ENCODE peak calls at places on chromosomes 3 and 15, in seven cellular contexts. S, H, W, Y, U, K and E are unnamed samples.
A peak's percentile ranks its signal among the peaks of the same experiment; 100 is the strongest.

GRCh38 chr3:36954452-36955134 is 9.7 kb upstream of the TRANK1 start:
- DNase-seq in U (no peak), H (no peak), W (peak; percentile 45), Y (peak; percentile 22), K (no peak), S (peak; percentile 20), E (no peak)

GRCh38 chr15:40991355-40991754 is 38.1 kb downstream of the CHAC1 start:
- DNase-seq in U (no peak), W (no peak), K (no peak), H (no peak), S (no peak), Y (no peak), E (no peak)

GRCh38 chr3:146331967-146332366 is 81.1 kb upstream of the PLSCR4 start:
- DNase-seq in K (no peak), W (no peak), S (no peak), H (no peak), Y (no peak), U (no peak), E (no peak)

GRCh38 chr3:13654330-13655073 is 105.6 kb downstream of the FBLN2 start:
- DNase-seq in W (no peak), S (peak; percentile 58), H (no peak), Y (no peak), K (no peak), U (no peak), E (no peak)

GRCh38 chr3:104132566-104132997 is 1234.1 kb upstream of the ALCAM start:
- DNase-seq in K (no peak), S (no peak), Y (no peak), H (no peak), W (no peak), U (no peak), E (no peak)

GRCh38 chr3:168883145-168883544 is 780.4 kb downstream of the MECOM start:
- DNase-seq in Y (no peak), U (no peak), H (no peak), W (no peak), K (no peak), S (no peak), E (no peak)

GRCh38 chr3:181292984-181293383 is 303.4 kb upstream of the DNAJC19 start:
- DNase-seq in Y (no peak), S (no peak), H (no peak), W (peak; percentile 62), U (no peak), K (no peak), E (no peak)

GRCh38 chr15:67137319-67137718 is 71.9 kb downstream of the SMAD3 start:
- DNase-seq in K (no peak), U (no peak), Y (no peak), W (no peak), S (no peak), H (no peak), E (no peak)

GRCh38 chr3:25558796-25559195 is 105.9 kb downstream of the TOP2B start:
- DNase-seq in U (no peak), W (no peak), H (no peak), Y (no peak), S (no peak), K (no peak), E (no peak)

GRCh38 chr15:56989411-56989924 is 71.0 kb downstream of the TCF12 start:
- DNase-seq in S (no peak), U (no peak), W (peak; percentile 17), Y (no peak), H (no peak), K (no peak), E (no peak)

GRCh38 chr3:19970289-19970688 is 23.4 kb downstream of the RAB5A start:
- DNase-seq in H (no peak), U (no peak), S (no peak), Y (no peak), K (no peak), W (no peak), E (no peak)

GRCh38 chr3:168707900-168708299 is 612.2 kb upstream of the GOLIM4 start:
- DNase-seq in U (no peak), S (no peak), H (no peak), Y (no peak), K (no peak), W (no peak), E (no peak)

GRCh38 chr3:126911162-126912026 is 71.5 kb upstream of the PLXNA1 start:
- DNase-seq in U (peak; percentile 45), W (peak; percentile 90), S (no peak), H (peak; percentile 19), K (peak; percentile 43), Y (peak; percentile 60), E (peak; percentile 29)

GRCh38 chr15:58434334-58434888 is 2.6 kb downstream of the LIPC start:
- DNase-seq in H (peak; percentile 22), Y (no peak), U (no peak), S (no peak), K (no peak), W (no peak), E (no peak)

GRCh38 chr3:31733234-31733667 is 200.5 kb downstream of the STT3B start:
- DNase-seq in W (no peak), H (peak; percentile 90), S (no peak), K (no peak), Y (no peak), U (peak; percentile 27), E (no peak)

GRCh38 chr3:123346726-123347125 is 102.2 kb downstream of the ADCY5 start:
- DNase-seq in K (no peak), U (no peak), Y (no peak), S (no peak), W (no peak), H (no peak), E (peak; percentile 66)

GRCh38 chr3:112132088-112132487 is 960 bp downstream of the GCSAM start:
- DNase-seq in H (no peak), K (no peak), S (no peak), Y (no peak), U (no peak), W (no peak), E (no peak)

GRCh38 chr3:112128843-112129727 is 4.0 kb downstream of the GCSAM start:
- DNase-seq in H (no peak), Y (no peak), W (peak; percentile 75), K (no peak), U (no peak), S (no peak), E (no peak)

GRCh38 chr3:112130638-112130993 is 2.4 kb downstream of the GCSAM start:
- DNase-seq in U (no peak), S (no peak), H (no peak), Y (no peak), W (no peak), K (no peak), E (no peak)

GRCh38 chr3:112131111-112131510 is 1.9 kb downstream of the GCSAM start:
- DNase-seq in K (no peak), W (no peak), H (no peak), U (no peak), S (no peak), Y (no peak), E (no peak)

DNA sequence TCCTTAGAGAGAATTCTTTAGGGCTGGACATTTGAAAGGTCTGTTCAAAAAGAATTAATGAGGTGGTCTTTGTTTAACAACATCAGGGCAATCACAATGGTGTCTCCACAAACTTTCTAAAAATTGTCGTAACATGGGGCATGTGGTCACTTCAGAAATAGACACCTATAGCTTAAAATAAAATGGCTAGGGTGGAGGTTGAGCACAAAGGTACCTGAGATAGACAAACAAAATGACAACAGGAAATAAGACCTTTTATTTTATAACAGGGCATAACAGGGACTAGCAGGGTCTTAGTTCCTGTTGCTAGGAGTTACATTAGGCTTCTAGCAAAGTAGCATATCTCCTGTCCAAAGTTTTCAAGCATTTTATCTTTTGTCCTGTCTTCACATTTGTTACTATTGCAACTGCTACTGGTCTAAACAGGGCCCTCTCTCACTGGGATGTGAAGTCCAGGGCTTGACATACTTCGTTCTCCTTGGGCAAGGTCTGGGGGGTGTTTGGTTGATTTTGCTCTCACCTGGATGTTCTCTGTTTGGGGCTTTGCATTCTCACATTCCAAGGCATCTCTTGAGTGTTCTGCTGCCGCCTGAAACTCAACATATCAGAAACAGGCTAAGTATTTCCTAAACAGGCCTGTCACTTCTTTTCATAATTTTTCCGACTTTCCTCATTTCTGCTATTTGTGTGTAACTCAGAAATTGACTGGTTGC is 3.0 kb downstream of the GCSAM start:
- DNase-seq in U (no peak), Y (no peak), K (no peak), H (no peak), W (no peak), S (no peak), E (no peak)
- TF ChIP-seq POLR2A in U (no peak), Y (no peak), K (no peak), H (no peak), W (no peak), S (no peak), E (no peak)

DNA sequence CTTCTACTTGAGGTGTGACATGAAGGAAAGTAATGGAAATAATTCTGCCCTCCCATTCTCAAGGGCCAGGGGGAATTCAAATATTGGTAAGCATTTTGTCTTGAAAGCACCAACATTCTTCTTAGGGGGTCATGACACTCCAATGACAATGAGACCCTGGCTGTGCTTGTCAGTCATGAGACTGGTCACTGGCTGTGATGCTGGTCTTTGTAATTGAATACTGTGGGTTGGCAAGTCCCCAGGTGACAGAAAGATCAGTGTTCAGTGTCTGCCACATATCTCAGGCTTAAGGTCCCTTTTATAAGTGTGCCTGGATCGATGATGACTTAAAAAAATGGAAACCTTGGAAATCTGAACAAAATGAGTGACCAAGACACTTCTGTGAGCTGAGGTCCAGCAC is 151.4 kb downstream of the SNRPN start:
- DNase-seq in S (no peak), H (no peak), U (no peak), K (no peak), W (no peak), Y (no peak), E (no peak)
- H3K9me3 ChIP-seq in S (peaks cover 27% of the 10 kb centered on the region), H (no peaks in the 10 kb centered on the region), U (peaks cover 21% of the 10 kb centered on the region), K (peaks cover 14% of the 10 kb centered on the region), W (no peaks in the 10 kb centered on the region), Y (peaks cover 37% of the 10 kb centered on the region), E (peaks cover 82% of the 10 kb centered on the region)

GRCh38 chr15:51970132-51970817 is 1.3 kb downstream of the LEO1 start:
- DNase-seq in U (no peak), H (peak; percentile 13), W (no peak), Y (no peak), K (no peak), S (no peak), E (no peak)

GRCh38 chr15:51969728-51970127 is 1.9 kb downstream of the LEO1 start:
- DNase-seq in Y (no peak), S (no peak), U (no peak), K (no peak), W (peak; percentile 23), H (no peak), E (no peak)

GRCh38 chr15:51973220-51973619 is 1.6 kb upstream of the LEO1 start:
- DNase-seq in Y (no peak), W (no peak), U (no peak), K (no peak), H (no peak), S (no peak), E (no peak)

GRCh38 chr15:51970981-51971352 is 611 bp downstream of the LEO1 start:
- DNase-seq in H (no peak), W (no peak), S (no peak), Y (no peak), K (peak; percentile 48), U (no peak), E (no peak)

GRCh38 chr15:51971353-51972133 is at the start of gene LEO1:
- DNase-seq in S (peak; percentile 83), H (peak; percentile 90), K (peak; percentile 99), U (peak; percentile 93), Y (peak; percentile 92), W (peak; percentile 98), E (peak; percentile 93)
- TF ChIP-seq POLR2A in S (peak; percentile 74), H (no peak), K (peak; percentile 93), U (no peak), Y (peak; percentile 72), W (peak; percentile 86), E (peak; percentile 40)

GRCh38 chr3:139287557-139287956 is 56.3 kb upstream of the MRPS22 start:
- DNase-seq in W (no peak), Y (no peak), H (no peak), K (no peak), S (no peak), U (no peak), E (no peak)
- H3K9me3 ChIP-seq in W (no peaks in the 10 kb centered on the region), Y (no peaks in the 10 kb centered on the region), H (no peaks in the 10 kb centered on the region), K (no peaks in the 10 kb centered on the region), S (no peaks in the 10 kb centered on the region), U (no peaks in the 10 kb centered on the region), E (no peaks in the 10 kb centered on the region)